ENCODE peak calls at places on chromosomes 6 and 20, in seven cellular contexts. J, P, Q, H, Z, S and R are unnamed samples.

GRCh38 chr6:30447237-30447636 is 42.1 kb upstream of the HLA-E start:
- DNase-seq in H (no peak), P (no peak), Q (no peak), S (peak), Z (no peak), J (peak), R (no peak)

GRCh38 chr6:109781001-109781400 is 89.9 kb downstream of the FIG4 start:
- DNase-seq in J (no peak), S (no peak), H (no peak), Z (no peak), Q (no peak), P (no peak), R (no peak)

GRCh38 chr6:12456343-12456742 is 166.2 kb downstream of the EDN1 start:
- DNase-seq in Q (no peak), P (no peak), H (no peak), S (no peak), Z (no peak), J (no peak), R (no peak)

GRCh38 chr6:25427549-25427948 is 148.4 kb downstream of the CARMIL1 start:
- DNase-seq in S (no peak), Z (peak), J (no peak), P (no peak), Q (no peak), H (no peak), R (no peak)

GRCh38 chr6:142744836-142745235 is 200.1 kb downstream of the HIVEP2 start:
- DNase-seq in Q (no peak), H (no peak), Z (no peak), P (no peak), J (no peak), S (no peak), R (no peak)

GRCh38 chr6:38723783-38724182 is 8.7 kb downstream of the DNAH8 start:
- DNase-seq in P (no peak), Q (no peak), Z (no peak), S (no peak), J (no peak), H (no peak), R (no peak)

GRCh38 chr20:44003609-44004008 is 89.0 kb downstream of the TOX2 start:
- DNase-seq in S (no peak), Z (no peak), J (no peak), P (no peak), Q (no peak), H (no peak), R (no peak)

GRCh38 chr20:14510341-14510740 is 172.9 kb upstream of the FLRT3 start:
- DNase-seq in Z (no peak), J (no peak), Q (no peak), H (no peak), S (no peak), P (no peak), R (no peak)

GRCh38 chr6:134249759-134250602 is 67.9 kb downstream of the SGK1 start:
- DNase-seq in H (no peak), P (no peak), Z (no peak), J (no peak), Q (no peak), S (no peak), R (no peak)

GRCh38 chr20:38187512-38187911 is 22.4 kb upstream of the TGM2 start:
- DNase-seq in H (no peak), Q (no peak), P (no peak), S (no peak), Z (no peak), J (peak), R (no peak)

GRCh38 chr6:130359736-130360135 is 6.1 kb upstream of the TMEM200A start:
- DNase-seq in S (no peak), J (no peak), Z (no peak), P (no peak), Q (no peak), H (no peak), R (no peak)

GRCh38 chr6:97963148-97963680 is 680.2 kb upstream of the MMS22L start:
- DNase-seq in S (no peak), Z (no peak), J (no peak), H (no peak), P (no peak), Q (no peak), R (no peak)